ENCODE peak calls at places on chromosomes 2 and 18, in six cellular contexts. M is bronchial epithelial cell, H is fibroblast of pulmonary artery, L is HepG2, N is cardiac muscle cell, Q is body of pancreas. Z is an unnamed sample.

GRCh38 chr2:74632209-74632938 is 15.8 kb downstream of the M1AP start:
- DNase-seq in M (peak), N (no peak), L (no peak), Q (no peak), H (peak), Z (peak)

GRCh38 chr2:188974184-188974583 is at the start of gene COL3A1:
- DNase-seq in L (no peak), N (peak), Q (no peak), H (peak), M (no peak), Z (peak)

GRCh38 chr18:44579028-44579692 is 101.5 kb upstream of the SETBP1 start:
- DNase-seq in Q (peak), M (peak), N (peak), L (peak), H (peak), Z (peak)

GRCh38 chr2:76247006-76247405 is 536.3 kb upstream of the GCFC2 start:
- DNase-seq in L (no peak), H (no peak), Q (no peak), N (no peak), M (no peak), Z (no peak)

GRCh38 chr2:135256531-135257258 is 204.6 kb downstream of the RAB3GAP1 start:
- DNase-seq in N (no peak), M (peak), L (no peak), Q (no peak), H (peak), Z (no peak)

GRCh38 chr18:79857082-79857661 is 59.4 kb downstream of the KCNG2 start:
- DNase-seq in H (peak), Q (no peak), L (peak), N (peak), M (peak), Z (peak)

GRCh38 chr2:224042191-224042696 is 3.2 kb upstream of the SERPINE2 start:
- DNase-seq in Q (no peak), N (no peak), L (no peak), H (peak), M (no peak), Z (peak)

GRCh38 chr2:196389670-196390069 is 218.3 kb upstream of the STK17B start:
- DNase-seq in H (no peak), Q (no peak), M (no peak), N (no peak), L (no peak), Z (no peak)

GRCh38 chr2:214035921-214036320 is 374.9 kb upstream of the VWC2L start:
- DNase-seq in H (no peak), L (no peak), N (no peak), M (no peak), Q (no peak), Z (no peak)

GRCh38 chr2:141570474-141571131 is 560.2 kb downstream of the LRP1B start:
- DNase-seq in N (peak), H (no peak), M (no peak), L (no peak), Q (no peak), Z (no peak)

GRCh38 chr2:43402452-43402937 is 176.1 kb upstream of the ZFP36L2 start:
- DNase-seq in L (no peak), M (peak), N (no peak), Q (no peak), H (peak), Z (peak)

GRCh38 chr2:66940082-66940481 is 457.1 kb upstream of the ETAA1 start:
- DNase-seq in Q (no peak), H (no peak), N (no peak), M (no peak), L (no peak), Z (no peak)

GRCh38 chr2:232487385-232488096 is at the start of gene ECEL1:
- DNase-seq in Q (no peak), L (no peak), M (no peak), N (peak), H (no peak), Z (no peak)

GRCh38 chr2:100259991-100260390 is 62.3 kb downstream of the LONRF2 start:
- DNase-seq in L (no peak), N (no peak), Q (no peak), M (no peak), H (no peak), Z (no peak)

GRCh38 chr2:182667321-182667695 is 48.7 kb upstream of the DNAJC10 start:
- DNase-seq in L (no peak), H (no peak), N (no peak), Q (no peak), M (no peak), Z (no peak)

GRCh38 chr2:195413422-195413821 is 243.6 kb upstream of the SLC39A10 start:
- DNase-seq in H (no peak), Q (no peak), N (no peak), L (no peak), M (no peak), Z (peak)

GRCh38 chr2:240244543-240244942 is 104.1 kb upstream of the OTOS start:
- DNase-seq in N (no peak), Q (no peak), M (no peak), H (no peak), L (no peak), Z (no peak)

GRCh38 chr2:169775765-169776482 is 22.7 kb upstream of the SSB start:
- DNase-seq in H (no peak), L (no peak), M (peak), N (no peak), Q (no peak), Z (peak)

GRCh38 chr2:232260075-232260474 is 118.5 kb upstream of the ALPP start:
- DNase-seq in M (peak), Q (peak), H (peak), L (no peak), N (peak), Z (peak)

GRCh38 chr2:178125862-178126261 is 13.6 kb downstream of the RBM45 start:
- DNase-seq in L (no peak), Q (no peak), H (no peak), M (no peak), N (no peak), Z (no peak)

GRCh38 chr18:80251700-80252099 is 4.4 kb upstream of the PARD6G start:
- DNase-seq in N (no peak), H (no peak), M (no peak), L (no peak), Q (no peak), Z (no peak)

GRCh38 chr2:227310756-227311110 is 14.3 kb upstream of the MFF start:
- DNase-seq in N (no peak), Q (no peak), L (peak), H (no peak), M (peak), Z (no peak)

GRCh38 chr2:88265352-88265960 is 95.3 kb downstream of the THNSL2 start:
- DNase-seq in N (no peak), L (peak), M (peak), H (peak), Q (peak), Z (peak)

GRCh38 chr2:157441072-157441454 is 2.8 kb downstream of the CYTIP start:
- DNase-seq in Q (peak), M (no peak), L (no peak), N (no peak), H (peak), Z (no peak)
- H3K4me3 ChIP-seq in Q (no peak), M (no peak), L (no peak), N (no peak), H (no peak), Z (no peak)

GRCh38 chr2:218983263-218983970 is 1.6 kb downstream of the FEV start:
- DNase-seq in N (no peak), L (no peak), M (no peak), H (no peak), Q (no peak), Z (no peak)

GRCh38 chr2:218981390-218982311 is 3.3 kb downstream of the FEV start:
- DNase-seq in N (peak), Q (no peak), L (no peak), H (peak), M (peak), Z (no peak)

GRCh38 chr2:218980800-218981389 is 4.1 kb downstream of the FEV start:
- DNase-seq in N (no peak), H (no peak), L (no peak), Q (no peak), M (no peak), Z (no peak)

GRCh38 chr2:218982312-218983262 is 2.4 kb downstream of the FEV start:
- DNase-seq in M (no peak), L (no peak), H (no peak), Q (no peak), N (no peak), Z (no peak)

DNA sequence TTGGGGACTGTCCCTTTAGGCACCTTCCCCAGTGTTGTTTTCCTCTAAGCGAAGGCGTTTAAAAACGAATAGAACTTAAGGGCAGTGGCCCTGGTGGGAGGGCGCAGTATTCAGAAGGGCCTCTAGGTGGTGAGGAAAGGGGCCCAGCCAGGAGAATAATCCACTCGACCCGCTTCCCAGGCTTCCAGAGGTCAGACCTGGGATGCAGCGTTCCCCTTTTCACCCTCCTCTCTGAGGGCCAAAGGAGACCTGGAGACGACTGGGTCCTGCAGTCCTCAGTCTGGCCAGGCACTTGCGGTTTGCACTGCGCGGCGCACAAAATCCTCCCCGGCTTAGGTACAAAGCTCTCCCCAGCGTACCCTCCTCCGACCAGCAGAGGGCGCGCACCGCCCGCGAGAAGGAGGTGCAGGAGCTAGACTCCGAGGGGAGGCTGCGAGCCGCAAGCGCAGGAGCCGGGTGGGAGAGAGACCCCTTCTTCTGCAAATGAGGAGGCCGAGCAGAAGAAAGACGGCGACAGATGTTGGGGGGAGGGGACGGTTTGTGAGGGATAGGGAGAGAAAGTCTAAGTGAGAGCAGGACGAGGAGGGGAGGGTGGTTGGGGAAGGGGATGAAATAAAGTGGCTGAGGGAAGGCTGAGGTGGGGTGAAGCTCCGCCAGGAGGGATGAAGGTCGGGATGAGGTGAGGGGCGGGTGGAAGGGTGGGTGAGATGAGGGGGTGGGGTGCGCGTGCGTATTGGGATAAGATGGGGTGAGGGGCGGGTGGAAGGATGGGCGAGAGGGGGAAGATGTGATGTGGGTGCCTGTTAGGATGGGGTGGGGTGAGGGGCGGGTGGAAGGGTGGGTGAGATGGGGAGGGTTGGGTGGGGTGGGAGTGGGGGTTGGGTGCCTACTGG is 4.9 kb downstream of the FEV start:
- DNase-seq in M (peak), H (peak), L (peak), Q (peak), N (peak), Z (peak)
- H3K4me3 ChIP-seq in M (no peak), H (peak), L (peak), Q (no peak), N (no peak), Z (peak)

DNA sequence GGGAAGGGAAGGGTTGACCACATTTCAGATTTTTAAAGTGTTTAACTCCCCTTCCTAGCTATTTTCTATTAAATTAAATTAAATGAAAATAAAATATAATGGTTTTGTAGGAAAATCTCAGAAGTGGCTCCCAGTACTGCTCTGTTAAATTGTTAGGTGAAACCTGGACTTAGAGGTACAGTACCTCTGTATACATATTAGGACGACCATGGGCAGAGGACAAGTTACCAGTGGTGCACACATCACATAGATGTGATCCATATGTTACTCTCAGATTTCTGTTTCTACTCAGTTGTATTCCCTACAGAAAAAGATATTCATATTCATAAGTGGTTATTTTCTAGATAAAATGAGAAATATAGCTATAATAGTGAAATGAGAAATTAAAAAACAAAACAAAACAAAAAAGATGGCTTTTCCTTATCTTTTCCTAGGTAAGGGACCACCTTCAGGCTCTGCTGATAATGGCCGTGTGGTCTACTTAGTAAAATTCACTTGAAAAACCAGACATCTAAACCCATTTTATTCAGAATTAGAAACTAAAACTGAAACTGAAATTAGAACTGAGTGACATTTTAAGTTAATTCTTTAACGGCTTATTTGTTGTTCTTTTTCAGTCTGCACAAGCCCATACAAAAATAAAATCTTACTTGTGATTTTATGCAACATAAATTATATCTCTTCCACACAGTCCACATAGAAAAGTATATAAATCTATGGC is 832.5 kb upstream of the CHAC2 start:
- DNase-seq in L (no peak), H (no peak), N (no peak), Q (no peak), M (no peak), Z (no peak)
- H3K4me3 ChIP-seq in L (no peak), H (no peak), N (no peak), Q (no peak), M (no peak), Z (no peak)

DNA sequence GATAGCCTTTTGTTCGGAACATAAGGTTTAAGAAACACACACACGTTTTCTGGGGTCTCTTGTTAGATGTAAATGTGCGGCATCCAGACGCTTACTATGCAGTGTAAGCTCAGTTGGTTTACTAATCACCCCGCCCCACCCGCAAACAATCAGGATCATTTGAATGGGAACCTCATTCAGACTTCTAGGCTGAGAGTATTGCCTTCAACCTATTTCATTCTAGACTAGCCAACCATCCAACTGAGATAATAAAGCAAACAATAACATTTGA is 1.3 kb upstream of the FIGN start:
- DNase-seq in N (no peak), M (no peak), L (no peak), H (no peak), Q (no peak), Z (no peak)
- H3K4me3 ChIP-seq in N (peak), M (no peak), L (peak), H (peak), Q (no peak), Z (peak)